ENCODE peak calls at places on chromosomes 16 and 17, in five cellular contexts. B, T, S, X and K are unnamed samples.

GRCh38 chr17:62822080-62822904 is 14.2 kb upstream of the MARCHF10 start:
- DNase-seq in B (no peak), T (peak; percentile 39), S (no peak), X (no peak), K (no peak)

GRCh38 chr16:31022574-31023251 is 10.6 kb upstream of the STX4 start:
- DNase-seq in B (no peak), T (no peak), S (no peak), X (no peak), K (no peak)

GRCh38 chr17:48254896-48255295 is 147.3 kb downstream of the SNX11 start:
- DNase-seq in B (no peak), T (no peak), S (no peak), X (no peak), K (no peak)

GRCh38 chr17:39709319-39709997 is 9.6 kb downstream of the ERBB2 start:
- DNase-seq in B (no peak), T (no peak), S (no peak), X (no peak), K (no peak)

GRCh38 chr16:14186007-14186953 is 115.2 kb downstream of the MRTFB start:
- DNase-seq in B (peak; percentile 32), T (no peak), S (no peak), X (peak; percentile 79), K (no peak)

GRCh38 chr16:57386381-57386951 is 14.2 kb downstream of the CX3CL1 start:
- DNase-seq in B (no peak), T (no peak), S (no peak), X (peak; percentile 38), K (no peak)

GRCh38 chr17:6257339-6257738 is 177.6 kb downstream of the AIPL1 start:
- DNase-seq in B (no peak), T (no peak), S (no peak), X (peak; percentile 16), K (no peak)

GRCh38 chr17:16444258-16444886 is 29.0 kb downstream of the TRPV2 start:
- DNase-seq in B (no peak), T (no peak), S (no peak), X (no peak), K (peak; percentile 31)

GRCh38 chr16:82824408-82824807 is 197.6 kb downstream of the CDH13 start:
- DNase-seq in B (no peak), T (no peak), S (no peak), X (no peak), K (no peak)

GRCh38 chr17:57880086-57880456 is 30.2 kb upstream of the MRPS23 start:
- DNase-seq in B (no peak), T (no peak), S (no peak), X (no peak), K (no peak)

GRCh38 chr17:2844386-2844785 is 48.1 kb downstream of the RAP1GAP2 start:
- DNase-seq in B (no peak), T (no peak), S (no peak), X (peak; percentile 29), K (no peak)

GRCh38 chr17:17387017-17387416 is 83.8 kb downstream of the NT5M start:
- DNase-seq in B (no peak), T (no peak), S (no peak), X (no peak), K (no peak)

GRCh38 chr16:86791287-86792074 is 213.1 kb downstream of the FOXL1 start:
- DNase-seq in B (no peak), T (no peak), S (no peak), X (no peak), K (no peak)

DNA sequence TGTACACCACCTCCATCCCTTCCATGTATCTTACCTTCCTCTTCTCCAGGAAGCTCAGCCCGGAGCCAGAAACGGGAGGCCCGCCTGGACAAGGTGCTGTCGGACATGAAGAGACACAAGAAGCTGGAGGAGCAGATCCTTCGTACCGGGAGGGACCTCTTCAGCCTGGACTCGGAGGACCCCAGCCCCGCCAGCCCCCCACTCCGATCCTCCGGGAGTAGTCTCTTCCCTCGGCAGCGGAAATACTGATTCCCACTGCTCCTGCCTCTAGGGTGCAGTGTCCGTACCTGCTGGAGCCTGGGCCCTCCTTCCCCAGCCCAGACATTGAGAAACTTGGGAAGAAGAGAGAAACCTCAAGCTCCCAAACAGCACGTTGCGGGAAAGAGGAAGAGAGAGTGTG is 756 bp upstream of the MVP start:
- DNase-seq in B (no peak), T (no peak), S (no peak), X (no peak), K (no peak)
- TF ChIP-seq CTCF in B (no peak), T (peak; percentile 50), S (no peak), X (no peak), K (no peak)

GRCh38 chr17:61405686-61406542 is 6.3 kb downstream of the TBX2 start:
- DNase-seq in B (peak; percentile 19), T (no peak), S (no peak), X (peak; percentile 27), K (no peak)
- H3K27me3 ChIP-seq in B (no peaks in the 10 kb centered on the region), T (peaks cover 37% of the 10 kb centered on the region), S (no peaks in the 10 kb centered on the region), X (no peaks in the 10 kb centered on the region), K (peaks cover 18% of the 10 kb centered on the region)

GRCh38 chr17:65182233-65182632 is 45.1 kb downstream of the RGS9 start:
- DNase-seq in B (no peak), T (no peak), S (no peak), X (no peak), K (peak; percentile 43)

GRCh38 chr17:65184235-65184959 is 47.2 kb downstream of the RGS9 start:
- DNase-seq in B (no peak), T (no peak), S (no peak), X (no peak), K (no peak)

GRCh38 chr17:65177901-65178300 is 40.7 kb downstream of the RGS9 start:
- DNase-seq in B (no peak), T (no peak), S (no peak), X (peak; percentile 83), K (no peak)

GRCh38 chr17:65183736-65184135 is 46.6 kb downstream of the RGS9 start:
- DNase-seq in B (no peak), T (no peak), S (no peak), X (peak; percentile 70), K (no peak)

GRCh38 chr17:65181237-65182061 is 44.3 kb downstream of the RGS9 start:
- DNase-seq in B (no peak), T (no peak), S (no peak), X (no peak), K (peak; percentile 60)
- TF ChIP-seq CTCF in B (no peak), T (no peak), S (no peak), X (no peak), K (no peak)

DNA sequence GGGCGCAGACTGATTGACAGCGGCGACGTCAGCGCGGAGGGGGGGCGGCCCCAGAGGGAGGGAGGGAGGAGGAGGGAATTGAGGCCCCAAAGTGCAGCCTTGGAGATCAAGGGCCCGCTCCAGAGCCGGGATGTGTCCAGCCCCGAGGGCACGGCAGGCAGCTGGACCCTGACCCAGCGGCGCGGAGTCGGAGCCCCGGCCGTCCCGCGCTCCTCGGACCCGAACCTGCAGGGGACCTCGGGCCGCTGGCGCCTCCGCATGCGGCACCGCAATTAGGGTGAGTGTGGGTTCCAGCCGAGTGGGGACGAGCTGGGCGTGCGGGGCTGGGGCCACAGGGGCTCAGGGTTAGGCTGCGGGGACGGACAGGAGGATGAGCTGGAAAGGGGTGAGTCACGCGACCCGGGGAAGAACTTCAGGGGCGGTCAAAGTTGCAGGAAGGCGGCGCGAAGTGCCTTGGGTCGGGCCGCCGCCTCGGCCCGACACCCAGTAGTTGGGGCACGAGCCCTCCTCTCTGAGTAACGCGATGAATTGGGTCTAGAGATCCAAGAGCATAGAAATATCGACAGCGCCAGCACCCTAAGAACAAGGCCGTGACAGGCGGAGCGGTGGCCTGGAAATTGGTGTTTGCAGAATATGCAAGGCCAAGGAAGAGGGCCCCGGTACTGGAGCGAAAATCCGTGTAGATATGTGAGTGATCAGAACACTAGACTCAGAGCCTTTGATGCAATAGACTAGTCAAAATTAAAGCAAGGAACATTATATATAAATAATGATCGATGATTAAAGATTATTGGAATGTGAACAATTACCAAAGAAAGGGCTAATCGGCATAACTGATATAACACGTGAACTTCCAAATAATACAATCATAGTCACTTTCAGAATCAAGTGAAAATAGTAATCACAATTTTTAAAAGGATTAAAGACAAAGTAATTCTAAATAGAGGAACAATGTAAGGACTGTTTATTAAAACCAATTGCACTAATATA is at the start of gene TBX4:
- DNase-seq in B (no peak), T (peak; percentile 21), S (no peak), X (no peak), K (no peak)
- H3K27me3 ChIP-seq in B (no peaks in the 10 kb centered on the region), T (peaks cover 72% of the 10 kb centered on the region), S (no peaks in the 10 kb centered on the region), X (peaks cover 79% of the 10 kb centered on the region), K (no peaks in the 10 kb centered on the region)

DNA sequence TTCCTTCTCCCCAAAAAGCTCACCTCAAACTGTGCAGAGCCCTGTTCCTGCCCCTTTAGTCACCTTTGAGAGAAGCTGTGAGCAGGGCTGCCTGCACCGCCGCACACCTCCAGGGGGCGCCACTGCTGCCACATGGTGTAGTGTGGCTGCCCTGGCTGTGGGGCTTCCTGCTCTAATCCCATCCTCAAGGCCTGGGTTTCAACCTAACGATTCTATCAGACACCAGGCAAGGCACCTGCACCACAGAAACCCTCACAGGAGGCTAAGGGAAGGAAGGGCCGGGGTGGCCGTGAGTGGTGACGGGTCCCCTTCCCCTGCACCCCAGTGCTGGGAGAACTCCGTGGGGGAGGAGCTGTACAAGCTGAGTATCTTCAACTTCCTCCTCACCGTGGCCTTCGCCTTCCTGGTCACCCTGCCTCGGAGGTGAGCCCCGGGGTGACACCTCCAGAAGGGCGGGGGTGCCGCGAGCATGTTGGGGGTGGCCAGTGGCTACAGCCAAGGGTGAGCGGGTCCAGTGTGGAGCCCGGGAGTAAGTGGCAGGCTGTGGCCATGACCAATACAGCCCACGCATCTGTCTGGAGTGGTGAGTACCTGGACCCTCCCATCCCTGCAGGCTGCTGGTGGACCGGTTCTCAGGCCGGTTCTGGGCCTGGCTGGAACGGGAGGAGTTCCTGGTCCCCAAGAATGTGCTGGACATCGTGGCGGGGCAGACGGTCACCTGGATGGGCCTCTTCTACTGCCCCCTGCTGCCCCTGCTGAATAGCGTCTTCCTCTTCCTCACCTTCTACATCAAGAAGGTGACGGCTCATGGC is 7.0 kb downstream of the TMC8 start:
- DNase-seq in B (no peak), T (no peak), S (no peak), X (no peak), K (peak; percentile 61)
- TF ChIP-seq CTCF in B (no peak), T (no peak), S (no peak), X (peak; percentile 13), K (peak; percentile 77)

DNA sequence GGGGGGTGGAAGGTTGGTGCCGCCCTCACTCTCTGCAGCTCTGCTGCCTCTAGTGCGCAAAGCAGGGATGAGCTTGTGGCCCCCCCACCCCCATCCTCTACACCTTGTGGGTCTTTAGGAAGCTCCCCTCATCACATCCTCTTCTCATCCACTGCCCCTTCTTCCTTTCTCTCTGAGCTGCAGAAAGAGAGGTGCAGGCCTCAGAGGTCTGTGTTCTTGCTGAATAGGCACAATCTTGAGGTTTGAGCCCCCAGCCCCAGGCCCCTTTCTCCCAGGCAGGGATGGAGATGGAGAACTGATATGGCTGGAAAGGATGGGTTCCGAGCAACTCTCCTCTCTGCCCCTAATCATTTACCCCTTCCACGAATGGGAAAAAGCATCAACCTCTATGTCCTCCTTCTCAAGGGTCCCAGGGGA is 2.6 kb downstream of the CACNA1G start:
- DNase-seq in B (no peak), T (no peak), S (no peak), X (no peak), K (no peak)
- H3K27me3 ChIP-seq in B (peaks cover 11% of the 10 kb centered on the region), T (peaks cover 13% of the 10 kb centered on the region), S (peaks cover 3% of the 10 kb centered on the region), X (peaks cover 83% of the 10 kb centered on the region), K (peaks cover 28% of the 10 kb centered on the region)

DNA sequence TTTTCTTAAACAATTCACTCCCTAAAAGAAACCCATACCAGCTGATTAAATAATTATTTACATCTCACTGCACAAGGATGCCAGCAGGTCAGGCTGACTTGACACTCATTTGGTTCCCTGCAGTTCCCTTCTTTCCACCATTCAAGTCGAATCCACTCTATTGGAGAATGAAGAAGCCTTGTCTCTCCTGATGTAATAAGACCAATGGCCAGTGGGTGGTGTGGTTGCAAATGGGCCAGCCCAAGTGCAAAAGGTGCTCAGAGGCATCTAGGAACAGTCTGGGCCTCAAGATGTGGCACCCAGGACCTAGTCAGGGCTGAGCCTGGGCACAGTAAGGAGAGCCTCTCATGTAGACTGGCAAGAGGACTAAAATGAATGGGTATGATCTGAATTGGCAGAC is 9.3 kb downstream of the C16orf78 start:
- DNase-seq in B (no peak), T (peak; percentile 21), S (no peak), X (no peak), K (no peak)
- TF ChIP-seq CTCF in B (no peak), T (no peak), S (no peak), X (no peak), K (peak; percentile 42)